ENCODE peak calls at places on chromosomes 12 and 14, in six cellular contexts. S is H1, M is HepG2, F is GM12892, P is K562, Q is GM12878. J is an unnamed sample.

GRCh38 chr12:54173066-54173726 is 15.6 kb downstream of the SMUG1 start:
- DNase-seq in S (no peak), M (no peak), F (peak; percentile 39), P (peak; percentile 38), Q (no peak), J (peak; percentile 37)

GRCh38 chr12:92312463-92312970 is 166.9 kb upstream of the BTG1 start:
- DNase-seq in S (no peak), M (no peak), F (no peak), P (no peak), Q (no peak), J (no peak)

GRCh38 chr14:38197001-38197760 is 10.5 kb upstream of the SSTR1 start:
- DNase-seq in S (no peak), M (no peak), F (no peak), P (no peak), Q (no peak), J (no peak)

GRCh38 chr12:111598637-111599458 is at the start of gene ATXN2:
- DNase-seq in S (no peak), M (no peak), F (peak; percentile 74), P (peak; percentile 88), Q (no peak), J (peak; percentile 66)

GRCh38 chr12:42958271-42958674 is 368.7 kb upstream of the PRICKLE1 start:
- DNase-seq in S (no peak), M (no peak), F (no peak), P (no peak), Q (no peak), J (no peak)

GRCh38 chr14:21917699-21918436 is 244.2 kb upstream of the OR4E1 start:
- DNase-seq in S (no peak), M (peak; percentile 56), F (no peak), P (peak; percentile 4), Q (peak; percentile 3), J (no peak)

GRCh38 chr12:3077572-3078081 is 448 bp downstream of the TSPAN9 start:
- DNase-seq in S (no peak), M (no peak), F (no peak), P (no peak), Q (no peak), J (no peak)

GRCh38 chr12:124909831-124910560 is 4.5 kb downstream of the UBC start:
- DNase-seq in S (no peak), M (no peak), F (no peak), P (no peak), Q (no peak), J (no peak)

GRCh38 chr14:103716091-103716801 is 636 bp downstream of the ZFYVE21 start:
- DNase-seq in S (no peak), M (no peak), F (peak; percentile 60), P (peak; percentile 67), Q (no peak), J (peak; percentile 54)

GRCh38 chr12:28340261-28340660 is 150.0 kb downstream of the CCDC91 start:
- DNase-seq in S (no peak), M (no peak), F (no peak), P (no peak), Q (no peak), J (no peak)

GRCh38 chr14:20683125-20683895 is 1.1 kb upstream of the RNASE4 start:
- DNase-seq in S (peak; percentile 93), M (peak; percentile 92), F (no peak), P (peak; percentile 49), Q (peak; percentile 96), J (peak; percentile 35)

GRCh38 chr14:70208380-70208779 is 19.6 kb upstream of the SLC8A3 start:
- DNase-seq in S (no peak), M (no peak), F (no peak), P (no peak), Q (no peak), J (no peak)

GRCh38 chr14:60738843-60739508 is 4.4 kb downstream of the MNAT1 start:
- DNase-seq in S (no peak), M (no peak), F (no peak), P (no peak), Q (no peak), J (no peak)

GRCh38 chr12:63319936-63320633 is 169.1 kb upstream of the AVPR1A start:
- DNase-seq in S (no peak), M (no peak), F (no peak), P (no peak), Q (no peak), J (no peak)

GRCh38 chr14:70649803-70650202 is 8.1 kb downstream of the TTC9 start:
- DNase-seq in S (no peak), M (no peak), F (no peak), P (no peak), Q (no peak), J (no peak)

GRCh38 chr14:55434805-55435174 is 5.6 kb downstream of the TBPL2 start:
- DNase-seq in S (no peak), M (peak; percentile 43), F (no peak), P (no peak), Q (no peak), J (no peak)

GRCh38 chr14:55580401-55581010 is 499 bp downstream of the KTN1 start:
- DNase-seq in S (no peak), M (no peak), F (peak; percentile 41), P (peak; percentile 69), Q (no peak), J (peak; percentile 33)

GRCh38 chr12:2719405-2719804 is 75.4 kb upstream of the FKBP4 start:
- DNase-seq in S (no peak), M (no peak), F (no peak), P (no peak), Q (no peak), J (no peak)

GRCh38 chr12:46153267-46153872 is 115.5 kb downstream of the SLC38A1 start:
- DNase-seq in S (no peak), M (peak; percentile 7), F (no peak), P (no peak), Q (no peak), J (no peak)

GRCh38 chr12:48818831-48819590 is 715 bp downstream of the CACNB3 start:
- DNase-seq in S (no peak), M (no peak), F (no peak), P (no peak), Q (no peak), J (no peak)

GRCh38 chr12:113987261-113988063 is 21.3 kb upstream of the RBM19 start:
- DNase-seq in S (no peak), M (peak; percentile 87), F (no peak), P (no peak), Q (no peak), J (no peak)

GRCh38 chr12:15919491-15919890 is 8.4 kb downstream of the DERA start:
- DNase-seq in S (no peak), M (no peak), F (no peak), P (no peak), Q (no peak), J (no peak)

GRCh38 chr12:96141216-96141944 is 52.8 kb upstream of the ELK3 start:
- DNase-seq in S (no peak), M (peak; percentile 13), F (no peak), P (no peak), Q (no peak), J (no peak)

GRCh38 chr14:99079061-99079727 is 192.8 kb downstream of the BCL11B start:
- DNase-seq in S (no peak), M (no peak), F (no peak), P (no peak), Q (no peak), J (no peak)

GRCh38 chr14:50635136-50635535 is 33.0 kb downstream of the SAV1 start:
- DNase-seq in S (no peak), M (no peak), F (no peak), P (no peak), Q (no peak), J (no peak)

GRCh38 chr12:45725631-45726593 is 3.6 kb upstream of the ARID2 start:
- DNase-seq in S (no peak), M (peak; percentile 33), F (no peak), P (peak; percentile 22), Q (no peak), J (no peak)

GRCh38 chr12:74689071-74689655 is 151.5 kb downstream of the ATXN7L3B start:
- DNase-seq in S (no peak), M (peak; percentile 20), F (no peak), P (peak; percentile 6), Q (no peak), J (no peak)

GRCh38 chr12:105100998-105101397 is 6.5 kb upstream of the WASHC4 start:
- DNase-seq in S (no peak), M (no peak), F (no peak), P (no peak), Q (no peak), J (no peak)

GRCh38 chr14:33210304-33210703 is 271.6 kb downstream of the NPAS3 start:
- DNase-seq in S (no peak), M (no peak), F (no peak), P (no peak), Q (no peak), J (no peak)

GRCh38 chr12:112340235-112340634 is 42.0 kb downstream of the HECTD4 start:
- DNase-seq in S (no peak), M (no peak), F (no peak), P (no peak), Q (no peak), J (no peak)

GRCh38 chr14:95891742-95892141 is 15.1 kb downstream of the TUNAR start:
- DNase-seq in S (no peak), M (no peak), F (no peak), P (no peak), Q (no peak), J (no peak)

GRCh38 chr14:106788534-106788933 is 1262.2 kb downstream of the TMEM121 start:
- DNase-seq in S (no peak), M (no peak), F (no peak), P (no peak), Q (no peak), J (no peak)
- TF ChIP-seq POLR2A in S (no peak), M (no peak), F (no peak), P (no peak), Q (no peak), J (no peak)

GRCh38 chr14:51639668-51640316 is 11.9 kb upstream of the FRMD6 start:
- DNase-seq in S (no peak), M (no peak), F (no peak), P (no peak), Q (no peak), J (no peak)
- TF ChIP-seq TAF1 in S (no peak), M (no peak), F (no peak), P (no peak), Q (no peak), J (no peak)

GRCh38 chr14:87304404-87304803 is 688.6 kb downstream of the GALC start:
- DNase-seq in S (no peak), M (no peak), F (no peak), P (no peak), Q (no peak), J (no peak)
- TF ChIP-seq POLR2A in S (no peak), M (no peak), F (no peak), P (no peak), Q (no peak), J (no peak)

GRCh38 chr14:75702107-75702506 is 41.1 kb downstream of the TTLL5 start:
- DNase-seq in S (no peak), M (no peak), F (no peak), P (no peak), Q (no peak), J (no peak)
- TF ChIP-seq TAF1 in S (no peak), M (no peak), F (no peak), P (no peak), Q (no peak), J (no peak)

GRCh38 chr12:622420-622819 is 40.8 kb downstream of the NINJ2 start:
- DNase-seq in S (no peak), M (no peak), F (no peak), P (peak; percentile 26), Q (no peak), J (no peak)
- TF ChIP-seq POLR2A in S (no peak), M (no peak), F (no peak), P (no peak), Q (no peak), J (no peak)

GRCh38 chr12:31482816-31483215 is 108.1 kb downstream of the DENND5B start:
- DNase-seq in S (no peak), M (no peak), F (no peak), P (no peak), Q (no peak), J (no peak)
- TF ChIP-seq TAF1 in S (no peak), M (no peak), F (no peak), P (no peak), Q (no peak), J (no peak)

J was measured in GM12891.